ENCODE peak calls at places on chromosomes 13 and 19, in seven cellular contexts. One of them, this sample, is unnamed.

GRCh38 chr19:36009220-36009619 is 607 bp upstream of the SYNE4 start:
- DNase-seq in ascending aorta: no peak
- DNase-seq in neural progenitor cell: peak
- DNase-seq in fibroblast of mammary gland: peak
- DNase-seq in fibroblast of villous mesenchyme: peak
- DNase-seq in stomach: peak
- DNase-seq in suprapubic skin: no peak
- DNase-seq in this sample: peak

GRCh38 chr19:1252818-1253513 is 4.6 kb downstream of the MIDN start:
- DNase-seq in ascending aorta: peak
- DNase-seq in fibroblast of villous mesenchyme: peak
- DNase-seq in suprapubic skin: peak
- DNase-seq in stomach: peak
- DNase-seq in fibroblast of mammary gland: peak
- DNase-seq in neural progenitor cell: no peak
- DNase-seq in this sample: peak

GRCh38 chr13:38863536-38863935 is 127.1 kb downstream of the STOML3 start:
- DNase-seq in fibroblast of mammary gland: no peak
- DNase-seq in ascending aorta: no peak
- DNase-seq in neural progenitor cell: no peak
- DNase-seq in suprapubic skin: no peak
- DNase-seq in stomach: no peak
- DNase-seq in fibroblast of villous mesenchyme: no peak
- DNase-seq in this sample: no peak

GRCh38 chr19:37941820-37942515 is 35.0 kb downstream of the SIPA1L3 start:
- DNase-seq in suprapubic skin: no peak
- DNase-seq in neural progenitor cell: peak
- DNase-seq in ascending aorta: no peak
- DNase-seq in stomach: no peak
- DNase-seq in fibroblast of mammary gland: no peak
- DNase-seq in fibroblast of villous mesenchyme: no peak
- DNase-seq in this sample: no peak

GRCh38 chr19:23318143-23318542 is 67.9 kb upstream of the ZNF724 start:
- DNase-seq in suprapubic skin: no peak
- DNase-seq in fibroblast of mammary gland: peak
- DNase-seq in ascending aorta: no peak
- DNase-seq in fibroblast of villous mesenchyme: no peak
- DNase-seq in neural progenitor cell: no peak
- DNase-seq in stomach: no peak
- DNase-seq in this sample: no peak

GRCh38 chr19:1390594-1391423 is 7.1 kb downstream of the NDUFS7 start:
- DNase-seq in stomach: no peak
- DNase-seq in suprapubic skin: no peak
- DNase-seq in neural progenitor cell: no peak
- DNase-seq in ascending aorta: no peak
- DNase-seq in fibroblast of villous mesenchyme: no peak
- DNase-seq in fibroblast of mammary gland: no peak
- DNase-seq in this sample: no peak

GRCh38 chr13:94712287-94712811 is at the start of gene SOX21:
- DNase-seq in neural progenitor cell: peak
- DNase-seq in fibroblast of mammary gland: no peak
- DNase-seq in stomach: no peak
- DNase-seq in suprapubic skin: no peak
- DNase-seq in ascending aorta: no peak
- DNase-seq in fibroblast of villous mesenchyme: peak
- DNase-seq in this sample: no peak

GRCh38 chr13:113787694-113788093 is 28.7 kb downstream of the TMEM255B start:
- DNase-seq in fibroblast of villous mesenchyme: no peak
- DNase-seq in fibroblast of mammary gland: no peak
- DNase-seq in ascending aorta: no peak
- DNase-seq in suprapubic skin: no peak
- DNase-seq in neural progenitor cell: no peak
- DNase-seq in stomach: no peak
- DNase-seq in this sample: no peak

GRCh38 chr13:90413548-90413947 is 933.9 kb upstream of the MIR17HG start:
- DNase-seq in fibroblast of villous mesenchyme: no peak
- DNase-seq in ascending aorta: no peak
- DNase-seq in fibroblast of mammary gland: no peak
- DNase-seq in suprapubic skin: no peak
- DNase-seq in neural progenitor cell: no peak
- DNase-seq in stomach: no peak
- DNase-seq in this sample: no peak

GRCh38 chr13:45224181-45224580 is 23.3 kb upstream of the KCTD4 start:
- DNase-seq in suprapubic skin: no peak
- DNase-seq in fibroblast of mammary gland: peak
- DNase-seq in neural progenitor cell: no peak
- DNase-seq in ascending aorta: no peak
- DNase-seq in fibroblast of villous mesenchyme: no peak
- DNase-seq in stomach: no peak
- DNase-seq in this sample: no peak

GRCh38 chr19:736125-736524 is 14.8 kb upstream of the MISP start:
- DNase-seq in fibroblast of mammary gland: no peak
- DNase-seq in neural progenitor cell: no peak
- DNase-seq in suprapubic skin: no peak
- DNase-seq in fibroblast of villous mesenchyme: no peak
- DNase-seq in stomach: no peak
- DNase-seq in ascending aorta: no peak
- DNase-seq in this sample: no peak

GRCh38 chr19:34375598-34375997 is 10.6 kb downstream of the GPI start:
- DNase-seq in stomach: no peak
- DNase-seq in fibroblast of mammary gland: peak
- DNase-seq in fibroblast of villous mesenchyme: no peak
- DNase-seq in neural progenitor cell: no peak
- DNase-seq in suprapubic skin: no peak
- DNase-seq in ascending aorta: no peak
- DNase-seq in this sample: peak

GRCh38 chr19:53810891-53811290 is 13.2 kb downstream of the NLRP12 start:
- DNase-seq in neural progenitor cell: no peak
- DNase-seq in stomach: no peak
- DNase-seq in ascending aorta: no peak
- DNase-seq in suprapubic skin: no peak
- DNase-seq in fibroblast of villous mesenchyme: no peak
- DNase-seq in fibroblast of mammary gland: no peak
- DNase-seq in this sample: no peak

GRCh38 chr13:36919206-36919832 is 719 bp downstream of the SMAD9 start:
- DNase-seq in fibroblast of villous mesenchyme: peak
- DNase-seq in suprapubic skin: no peak
- DNase-seq in stomach: peak
- DNase-seq in fibroblast of mammary gland: peak
- DNase-seq in neural progenitor cell: peak
- DNase-seq in ascending aorta: no peak
- DNase-seq in this sample: peak

GRCh38 chr13:33676700-33677048 is 141.3 kb upstream of the RFC3 start:
- DNase-seq in stomach: peak
- DNase-seq in ascending aorta: no peak
- DNase-seq in fibroblast of mammary gland: peak
- DNase-seq in fibroblast of villous mesenchyme: peak
- DNase-seq in neural progenitor cell: no peak
- DNase-seq in suprapubic skin: no peak
- DNase-seq in this sample: peak

GRCh38 chr13:100443998-100444328 is 144.6 kb downstream of the GGACT start:
- DNase-seq in stomach: no peak
- DNase-seq in fibroblast of mammary gland: no peak
- DNase-seq in neural progenitor cell: no peak
- DNase-seq in suprapubic skin: no peak
- DNase-seq in fibroblast of villous mesenchyme: no peak
- DNase-seq in ascending aorta: no peak
- DNase-seq in this sample: no peak

GRCh38 chr19:8611391-8611883 is 922 bp upstream of the ADAMTS10 start:
- DNase-seq in fibroblast of mammary gland: no peak
- DNase-seq in suprapubic skin: no peak
- DNase-seq in ascending aorta: no peak
- DNase-seq in neural progenitor cell: no peak
- DNase-seq in fibroblast of villous mesenchyme: no peak
- DNase-seq in stomach: no peak
- DNase-seq in this sample: no peak

GRCh38 chr19:35154535-35155406 is at the start of gene FXYD5:
- DNase-seq in stomach: peak
- DNase-seq in fibroblast of mammary gland: peak
- DNase-seq in suprapubic skin: peak
- DNase-seq in fibroblast of villous mesenchyme: peak
- DNase-seq in ascending aorta: peak
- DNase-seq in neural progenitor cell: peak
- DNase-seq in this sample: peak

GRCh38 chr13:107480130-107480529 is 735.2 kb downstream of the LIG4 start:
- DNase-seq in fibroblast of mammary gland: peak
- DNase-seq in ascending aorta: no peak
- DNase-seq in suprapubic skin: no peak
- DNase-seq in stomach: no peak
- DNase-seq in neural progenitor cell: no peak
- DNase-seq in fibroblast of villous mesenchyme: no peak
- DNase-seq in this sample: no peak

GRCh38 chr19:51427220-51427619 is 9.8 kb upstream of the SIGLEC10 start:
- DNase-seq in suprapubic skin: no peak
- DNase-seq in ascending aorta: no peak
- DNase-seq in fibroblast of villous mesenchyme: no peak
- DNase-seq in fibroblast of mammary gland: no peak
- DNase-seq in neural progenitor cell: no peak
- DNase-seq in stomach: no peak
- DNase-seq in this sample: no peak

GRCh38 chr19:3634496-3635045 is 8.0 kb upstream of the CACTIN start:
- DNase-seq in ascending aorta: no peak
- DNase-seq in neural progenitor cell: no peak
- DNase-seq in suprapubic skin: no peak
- DNase-seq in fibroblast of mammary gland: no peak
- DNase-seq in fibroblast of villous mesenchyme: no peak
- DNase-seq in stomach: no peak
- DNase-seq in this sample: no peak

GRCh38 chr13:59099182-59099950 is 1064.4 kb downstream of the DIAPH3 start:
- DNase-seq in ascending aorta: no peak
- DNase-seq in neural progenitor cell: peak
- DNase-seq in fibroblast of villous mesenchyme: peak
- DNase-seq in suprapubic skin: no peak
- DNase-seq in stomach: no peak
- DNase-seq in fibroblast of mammary gland: no peak
- DNase-seq in this sample: peak

DNA sequence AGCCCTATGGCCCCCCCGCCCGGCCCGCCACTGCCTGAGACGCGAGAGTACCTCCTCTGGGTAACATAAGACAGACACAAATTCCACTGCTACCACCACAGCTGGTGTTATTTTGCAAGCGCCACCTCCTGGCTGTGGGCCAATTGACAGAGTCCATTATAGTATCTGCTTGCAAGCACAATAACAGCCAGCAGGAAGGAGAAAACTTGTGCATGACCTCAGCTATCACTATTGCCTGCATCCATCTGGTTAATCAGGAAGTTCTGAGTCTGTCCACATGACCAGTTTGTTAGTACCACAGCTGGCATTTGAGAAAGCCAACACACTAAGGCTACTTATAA is 25.3 kb upstream of the OR10H2 start:
- DNase-seq in stomach: peak
- DNase-seq in fibroblast of villous mesenchyme: peak
- DNase-seq in suprapubic skin: peak
- DNase-seq in fibroblast of mammary gland: peak
- DNase-seq in ascending aorta: peak
- DNase-seq in neural progenitor cell: no peak
- DNase-seq in this sample: peak
- TF ChIP-seq CTCF in stomach: no peak
- TF ChIP-seq CTCF in fibroblast of villous mesenchyme: no peak
- TF ChIP-seq CTCF in suprapubic skin: no peak
- TF ChIP-seq CTCF in fibroblast of mammary gland: no peak
- TF ChIP-seq CTCF in ascending aorta: no peak
- TF ChIP-seq CTCF in neural progenitor cell: no peak
- TF ChIP-seq CTCF in this sample: no peak

GRCh38 chr13:27969866-27970229 is 733 bp upstream of the CDX2 start:
- DNase-seq in ascending aorta: no peak
- DNase-seq in stomach: no peak
- DNase-seq in neural progenitor cell: no peak
- DNase-seq in fibroblast of mammary gland: no peak
- DNase-seq in suprapubic skin: no peak
- DNase-seq in fibroblast of villous mesenchyme: no peak
- DNase-seq in this sample: no peak

GRCh38 chr13:27967203-27967735 is 1.8 kb downstream of the CDX2 start:
- DNase-seq in stomach: peak
- DNase-seq in fibroblast of mammary gland: no peak
- DNase-seq in suprapubic skin: no peak
- DNase-seq in neural progenitor cell: no peak
- DNase-seq in ascending aorta: no peak
- DNase-seq in fibroblast of villous mesenchyme: no peak
- DNase-seq in this sample: no peak

GRCh38 chr13:27969073-27969865 is at the start of gene CDX2:
- DNase-seq in suprapubic skin: peak
- DNase-seq in fibroblast of mammary gland: no peak
- DNase-seq in ascending aorta: no peak
- DNase-seq in stomach: peak
- DNase-seq in neural progenitor cell: peak
- DNase-seq in fibroblast of villous mesenchyme: no peak
- DNase-seq in this sample: no peak

GRCh38 chr13:27967736-27968315 is 1.3 kb downstream of the CDX2 start:
- DNase-seq in ascending aorta: no peak
- DNase-seq in fibroblast of mammary gland: no peak
- DNase-seq in stomach: peak
- DNase-seq in suprapubic skin: no peak
- DNase-seq in fibroblast of villous mesenchyme: no peak
- DNase-seq in neural progenitor cell: peak
- DNase-seq in this sample: no peak

GRCh38 chr13:27968316-27969072 is 621 bp downstream of the CDX2 start:
- DNase-seq in neural progenitor cell: peak
- DNase-seq in fibroblast of mammary gland: no peak
- DNase-seq in ascending aorta: no peak
- DNase-seq in suprapubic skin: peak
- DNase-seq in fibroblast of villous mesenchyme: no peak
- DNase-seq in stomach: peak
- DNase-seq in this sample: no peak
- H3K4me3 ChIP-seq in neural progenitor cell: peak
- H3K4me3 ChIP-seq in fibroblast of mammary gland: no peak
- H3K4me3 ChIP-seq in ascending aorta: peak
- H3K4me3 ChIP-seq in suprapubic skin: peak
- H3K4me3 ChIP-seq in fibroblast of villous mesenchyme: no peak
- H3K4me3 ChIP-seq in stomach: peak
- H3K4me3 ChIP-seq in this sample: no peak

GRCh38 chr19:15631817-15632216 is 8.9 kb upstream of the CYP4F3 start:
- DNase-seq in fibroblast of villous mesenchyme: no peak
- DNase-seq in suprapubic skin: no peak
- DNase-seq in fibroblast of mammary gland: peak
- DNase-seq in ascending aorta: no peak
- DNase-seq in stomach: no peak
- DNase-seq in neural progenitor cell: peak
- DNase-seq in this sample: peak
- TF ChIP-seq CTCF in fibroblast of villous mesenchyme: no peak
- TF ChIP-seq CTCF in suprapubic skin: peak
- TF ChIP-seq CTCF in fibroblast of mammary gland: peak
- TF ChIP-seq CTCF in ascending aorta: no peak
- TF ChIP-seq CTCF in stomach: no peak
- TF ChIP-seq CTCF in neural progenitor cell: peak
- TF ChIP-seq CTCF in this sample: peak

GRCh38 chr13:64223016-64223415 is 2807.4 kb upstream of the PCDH20 start:
- DNase-seq in fibroblast of mammary gland: no peak
- DNase-seq in suprapubic skin: no peak
- DNase-seq in stomach: no peak
- DNase-seq in ascending aorta: no peak
- DNase-seq in neural progenitor cell: no peak
- DNase-seq in fibroblast of villous mesenchyme: no peak
- DNase-seq in this sample: no peak
- H3K4me3 ChIP-seq in fibroblast of mammary gland: no peak
- H3K4me3 ChIP-seq in suprapubic skin: no peak
- H3K4me3 ChIP-seq in stomach: no peak
- H3K4me3 ChIP-seq in ascending aorta: no peak
- H3K4me3 ChIP-seq in neural progenitor cell: no peak
- H3K4me3 ChIP-seq in fibroblast of villous mesenchyme: no peak
- H3K4me3 ChIP-seq in this sample: no peak